ENCODE peak calls at places on chromosomes 16 and 17, in four cellular contexts. K is fibroblast of lung, W is mammary epithelial cell, X is H1. Y is an unnamed sample.

GRCh38 chr16:80027007-80027965 is 426.7 kb upstream of the MAF start:
- DNase-seq in W (peak; percentile 99), X (no peak), K (peak; percentile 97), Y (peak; percentile 71)

GRCh38 chr17:48100591-48101011 is 677 bp downstream of the CBX1 start:
- DNase-seq in K (peak; percentile 67), X (peak; percentile 78), W (peak; percentile 66), Y (no peak)

GRCh38 chr16:74020086-74020670 is 276.4 kb upstream of the PSMD7 start:
- DNase-seq in W (no peak), K (no peak), X (no peak), Y (no peak)

GRCh38 chr17:49748223-49748622 is 15.7 kb downstream of the FAM117A start:
- DNase-seq in W (no peak), K (no peak), X (no peak), Y (no peak)

GRCh38 chr17:39104046-39104445 is 47.4 kb downstream of the PLXDC1 start:
- DNase-seq in X (no peak), W (no peak), K (peak; percentile 65), Y (no peak)

GRCh38 chr17:82840431-82840831 is 609 bp upstream of the ZNF750 start:
- DNase-seq in X (no peak), W (peak; percentile 73), K (no peak), Y (no peak)

GRCh38 chr16:76856112-76856511 is 334.9 kb upstream of the MON1B start:
- DNase-seq in W (no peak), X (no peak), K (no peak), Y (no peak)

GRCh38 chr16:61214780-61215179 is 821.5 kb downstream of the CDH8 start:
- DNase-seq in X (no peak), W (no peak), K (no peak), Y (no peak)

GRCh38 chr17:68349157-68349556 is 57.9 kb downstream of the ARSG start:
- DNase-seq in W (no peak), K (no peak), X (no peak), Y (no peak)

GRCh38 chr17:21283482-21284318 is 811 bp upstream of the MAP2K3 start:
- DNase-seq in W (no peak), K (peak; percentile 58), X (no peak), Y (no peak)

GRCh38 chr16:67244387-67245188 is 2.7 kb downstream of the FHOD1 start:
- DNase-seq in K (peak; percentile 87), X (no peak), W (peak; percentile 85), Y (peak; percentile 76)

GRCh38 chr17:43952724-43953666 is 745 bp downstream of the PYY start:
- DNase-seq in W (no peak), X (peak; percentile 93), K (no peak), Y (no peak)

GRCh38 chr17:61822326-61823285 is 40.7 kb downstream of the BRIP1 start:
- DNase-seq in W (no peak), X (no peak), K (no peak), Y (no peak)

GRCh38 chr17:8707591-8708453 is 36.8 kb downstream of the CCDC42 start:
- DNase-seq in K (no peak), X (no peak), W (no peak), Y (no peak)

DNA sequence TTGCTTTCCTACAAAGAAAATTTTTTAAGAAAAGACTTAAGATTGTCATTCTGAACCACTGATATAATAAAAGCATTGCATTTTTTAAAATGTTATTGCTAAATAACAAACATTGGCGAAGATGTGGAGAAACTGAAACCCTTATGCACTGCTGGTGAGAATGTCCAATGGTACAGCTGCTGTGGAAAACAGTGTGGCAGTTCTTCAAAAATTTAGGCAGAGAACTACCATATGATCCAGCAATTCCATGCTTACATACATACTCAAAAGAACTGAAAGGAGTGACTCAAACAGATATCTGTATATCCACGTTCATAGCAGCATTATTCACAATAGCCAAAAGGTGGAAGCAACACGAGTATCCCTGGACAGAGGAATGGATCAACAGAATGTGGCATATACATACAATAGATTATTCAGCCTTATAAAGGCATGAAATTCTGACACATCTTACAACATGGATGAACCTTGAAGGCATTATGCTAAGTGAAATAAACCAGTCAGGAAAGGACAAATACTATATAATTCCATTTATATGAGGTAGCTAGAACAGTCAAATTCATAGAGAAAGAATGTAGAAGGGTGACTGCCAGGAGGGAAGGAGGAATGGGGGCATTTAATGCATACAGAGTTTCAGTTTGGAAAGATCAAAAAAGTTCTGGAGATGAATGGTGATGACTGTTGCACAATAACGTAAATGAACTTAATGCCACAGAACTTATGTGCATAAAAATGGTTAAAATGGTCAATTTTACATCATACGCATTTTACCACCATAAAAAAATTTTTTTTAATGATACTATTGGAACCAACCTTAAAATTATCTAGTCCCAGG is 92.1 kb downstream of the CACNG1 start:
- DNase-seq in X (no peak), K (no peak), W (no peak), Y (no peak)
- H3K9ac ChIP-seq in X (no peak overlapping the region), K (no peak overlapping the region), W (no peak overlapping the region), Y (no peak overlapping the region)

DNA sequence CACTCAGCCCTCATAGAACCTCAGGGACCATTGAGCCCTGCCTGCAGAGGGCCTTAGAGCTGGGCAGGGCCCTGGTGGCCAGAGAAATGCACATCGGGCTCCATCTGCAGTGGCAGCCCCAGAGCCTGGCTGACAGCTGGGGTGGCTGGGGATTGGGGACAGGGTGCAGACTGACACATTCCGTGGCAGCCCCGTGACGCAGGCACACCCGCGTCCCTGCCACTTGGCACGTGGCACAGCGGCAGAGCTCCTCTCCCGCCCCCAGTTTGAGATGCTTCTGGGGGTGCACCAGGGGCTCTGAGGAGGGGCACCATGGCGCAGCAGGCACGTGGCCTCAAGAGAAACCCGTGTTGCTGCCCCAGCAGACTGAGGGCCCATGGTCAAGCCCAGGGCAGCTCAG is 2.2 kb downstream of the FBXL16 start:
- DNase-seq in X (no peak), W (no peak), K (no peak), Y (no peak)
- TF ChIP-seq EZH2 in X (no peak), W (no peak), K (no peak), Y (no peak)

GRCh38 chr16:88684569-88685155 is 1.6 kb downstream of the SNAI3 start:
- DNase-seq in K (no peak), W (no peak), X (no peak), Y (no peak)

GRCh38 chr16:88687254-88687576 is 908 bp upstream of the SNAI3 start:
- DNase-seq in K (no peak), W (no peak), X (no peak), Y (no peak)

GRCh38 chr16:88686439-88687253 is at the start of gene SNAI3:
- DNase-seq in W (peak; percentile 75), X (peak; percentile 98), K (peak; percentile 48), Y (peak; percentile 60)

GRCh38 chr16:88685156-88686061 is 898 bp downstream of the SNAI3 start:
- DNase-seq in X (peak; percentile 79), K (peak; percentile 31), W (peak; percentile 25), Y (no peak)

GRCh38 chr16:88686062-88686438 is 257 bp downstream of the SNAI3 start:
- DNase-seq in W (no peak), X (no peak), K (no peak), Y (no peak)
- H3K9ac ChIP-seq in W (no peak overlapping the region), X (no peak overlapping the region), K (no peak overlapping the region), Y (no peak overlapping the region)

GRCh38 chr17:56678249-56679144 is 85.0 kb downstream of the NOG start:
- DNase-seq in X (peak; percentile 56), W (no peak), K (no peak), Y (no peak)
- TF ChIP-seq EZH2 in X (peak; percentile 61), W (no peak), K (peak; percentile 8), Y (no peak)

GRCh38 chr16:65118866-65119265 is 3.0 kb downstream of the CDH11 start:
- DNase-seq in K (peak; percentile 37), W (no peak), X (no peak), Y (peak; percentile 47)
- H3K9ac ChIP-seq in K (no peak overlapping the region), W (no peak overlapping the region), X (no peak overlapping the region), Y (peak overlapping the region; percentile 1)

DNA sequence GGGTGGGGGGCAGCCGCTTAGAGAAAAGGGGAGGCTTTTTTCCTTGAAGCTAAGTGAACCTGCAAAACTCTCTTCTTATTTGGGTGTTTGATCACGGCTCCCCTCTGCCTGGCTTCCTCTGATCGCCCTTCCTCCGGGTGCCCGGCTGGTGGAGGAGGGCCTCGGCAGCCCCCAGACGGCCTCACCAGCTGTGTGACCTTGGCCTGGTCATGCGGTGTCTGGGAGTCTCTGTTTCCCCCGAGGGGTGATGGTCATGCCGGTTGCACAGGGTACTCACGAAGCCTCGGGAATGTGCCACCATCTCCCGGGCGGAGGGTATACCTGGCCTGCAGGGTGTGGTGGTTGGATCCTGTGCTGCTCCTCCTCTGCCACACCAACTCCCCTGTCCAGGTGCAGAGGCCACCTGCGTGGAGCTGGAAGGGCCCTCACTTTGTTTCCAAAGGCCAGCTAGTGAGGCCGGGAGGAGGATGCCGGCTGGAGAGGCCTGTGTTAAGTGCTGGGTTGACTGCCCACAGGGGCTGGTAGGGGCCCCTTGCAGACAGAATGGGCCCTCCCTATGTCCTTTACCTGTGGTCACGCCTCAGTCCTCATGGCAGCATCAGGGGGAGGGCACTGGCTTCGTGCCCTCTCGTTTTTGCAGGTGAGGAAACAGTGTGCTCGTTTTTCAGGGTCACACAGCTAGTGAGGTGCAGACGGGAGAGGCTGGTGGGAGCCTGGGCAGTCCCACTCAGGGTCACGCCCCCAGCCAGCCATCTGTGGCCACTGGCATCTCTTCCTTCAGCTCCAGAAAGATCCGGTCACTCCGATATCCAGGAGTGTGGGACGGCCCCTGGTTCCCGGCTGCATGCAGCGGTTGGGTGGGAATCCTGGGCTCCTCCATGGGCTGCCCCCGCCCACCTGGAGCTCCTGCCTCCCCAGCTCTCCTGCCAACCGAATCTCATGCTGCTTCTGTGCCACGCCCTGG is 148.5 kb upstream of the GSE1 start:
- DNase-seq in X (no peak), W (no peak), K (no peak), Y (no peak)
- TF ChIP-seq EZH2 in X (no peak), W (no peak), K (no peak), Y (no peak)

DNA sequence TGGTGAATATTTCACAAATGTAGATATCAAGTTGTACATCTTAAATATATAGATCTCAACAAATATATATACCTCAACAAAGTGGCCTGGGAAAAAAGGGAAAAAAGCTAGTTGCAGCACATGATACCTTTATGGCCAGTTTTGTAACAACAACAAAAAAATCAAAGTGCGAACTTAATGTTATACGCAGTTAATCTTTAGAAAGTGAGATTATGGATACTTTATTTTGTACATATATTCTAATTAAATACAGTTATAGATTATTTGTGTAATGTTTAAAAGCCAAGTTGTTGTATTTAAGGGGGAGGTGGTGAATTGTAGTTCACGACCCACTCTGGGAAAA is 385 bp upstream of the ZFP1 start:
- DNase-seq in X (no peak), W (no peak), K (no peak), Y (no peak)
- H3K9ac ChIP-seq in X (no peak overlapping the region), W (no peak overlapping the region), K (no peak overlapping the region), Y (no peak overlapping the region)